ENCODE peak calls at places on chromosomes 7 and 10, in six cellular contexts. One of them, this sample, is unnamed.

GRCh38 chr10:16120563-16120962 is 260.3 kb upstream of the MINDY3 start:
- DNase-seq in HepG2: no peak
- DNase-seq in K562: no peak
- DNase-seq in HCT116: no peak
- DNase-seq in H1: no peak
- DNase-seq in SK-N-SH: no peak
- DNase-seq in this sample: no peak

GRCh38 chr10:90125966-90126600 is 424.7 kb downstream of the KIF20B start:
- DNase-seq in SK-N-SH: no peak
- DNase-seq in HCT116: no peak
- DNase-seq in H1: no peak
- DNase-seq in K562: no peak
- DNase-seq in HepG2: no peak
- DNase-seq in this sample: no peak

GRCh38 chr10:77784856-77785255 is 141.7 kb downstream of the DLG5 start:
- DNase-seq in HepG2: no peak
- DNase-seq in HCT116: no peak
- DNase-seq in K562: no peak
- DNase-seq in SK-N-SH: no peak
- DNase-seq in H1: no peak
- DNase-seq in this sample: peak

GRCh38 chr10:84333864-84334451 is 5.6 kb downstream of the CCSER2 start:
- DNase-seq in SK-N-SH: no peak
- DNase-seq in HepG2: no peak
- DNase-seq in K562: peak
- DNase-seq in H1: no peak
- DNase-seq in HCT116: no peak
- DNase-seq in this sample: no peak

GRCh38 chr7:137026176-137026500 is 157.7 kb downstream of the CHRM2 start:
- DNase-seq in HCT116: no peak
- DNase-seq in SK-N-SH: no peak
- DNase-seq in K562: no peak
- DNase-seq in HepG2: no peak
- DNase-seq in H1: no peak
- DNase-seq in this sample: no peak

GRCh38 chr10:129945941-129946760 is 17.9 kb downstream of the EBF3 start:
- DNase-seq in HepG2: no peak
- DNase-seq in K562: no peak
- DNase-seq in HCT116: no peak
- DNase-seq in SK-N-SH: no peak
- DNase-seq in H1: no peak
- DNase-seq in this sample: no peak

GRCh38 chr7:38863609-38864291 is 45.2 kb downstream of the VPS41 start:
- DNase-seq in H1: no peak
- DNase-seq in HepG2: peak
- DNase-seq in K562: no peak
- DNase-seq in HCT116: peak
- DNase-seq in SK-N-SH: no peak
- DNase-seq in this sample: peak

GRCh38 chr7:152672626-152673025 is 3.3 kb downstream of the XRCC2 start:
- DNase-seq in HepG2: no peak
- DNase-seq in SK-N-SH: no peak
- DNase-seq in HCT116: no peak
- DNase-seq in K562: no peak
- DNase-seq in H1: no peak
- DNase-seq in this sample: no peak

DNA sequence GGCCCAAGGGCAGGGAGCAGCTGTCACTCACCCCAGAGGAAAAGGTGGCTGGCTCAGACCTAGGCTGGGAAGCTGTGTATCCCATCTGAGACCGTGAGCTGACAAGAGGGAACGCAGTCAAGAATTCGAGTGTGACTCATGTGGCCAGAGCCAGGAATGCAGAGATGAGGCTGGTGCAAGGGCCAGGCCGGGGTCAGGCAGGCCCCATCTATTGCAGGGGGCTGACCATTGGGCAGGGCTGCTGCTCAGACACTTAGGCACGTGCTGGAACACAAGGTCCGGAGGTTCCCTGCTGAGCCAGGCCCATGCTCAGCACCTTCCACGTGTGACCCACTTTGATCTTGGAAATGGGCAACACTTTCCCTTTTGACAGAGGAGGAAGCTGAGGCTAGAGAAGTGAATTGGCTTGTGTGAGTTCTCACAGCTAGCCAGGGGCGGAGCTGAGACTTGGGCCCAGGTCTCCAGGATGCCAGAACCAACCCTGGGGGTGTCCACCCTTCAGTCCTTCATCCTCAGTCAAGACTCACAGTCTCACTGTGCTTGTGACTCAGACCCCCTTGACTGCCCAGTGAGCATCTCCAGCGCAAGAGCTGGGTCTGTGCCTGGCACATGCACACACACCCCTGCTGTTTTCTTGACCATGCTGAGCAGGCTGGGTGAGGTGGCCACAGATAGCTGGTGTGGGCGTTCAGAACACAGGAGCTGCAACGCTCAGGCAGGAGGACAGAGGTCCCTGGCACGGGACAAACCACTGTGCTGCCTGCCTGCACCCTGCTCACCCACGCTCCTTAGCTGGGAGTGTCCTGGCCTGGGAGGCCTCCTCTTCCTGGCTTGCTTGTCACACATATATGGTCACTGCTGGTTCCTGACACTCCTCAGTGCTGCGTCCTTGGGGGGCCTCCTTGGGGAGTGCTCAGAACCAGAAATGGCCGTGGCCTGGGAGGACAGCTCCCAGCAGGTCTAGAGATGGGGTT is 47.6 kb upstream of the PPIF start:
- DNase-seq in H1: no peak
- DNase-seq in K562: no peak
- DNase-seq in HepG2: no peak
- DNase-seq in HCT116: no peak
- DNase-seq in SK-N-SH: no peak
- DNase-seq in this sample: no peak
- TF ChIP-seq POLR2AphosphoS5 in H1: no peak
- TF ChIP-seq POLR2AphosphoS5 in K562: no peak
- TF ChIP-seq POLR2AphosphoS5 in HepG2: no peak
- TF ChIP-seq POLR2AphosphoS5 in HCT116: no peak
- TF ChIP-seq POLR2AphosphoS5 in SK-N-SH: no peak
- TF ChIP-seq POLR2AphosphoS5 in this sample: peak

DNA sequence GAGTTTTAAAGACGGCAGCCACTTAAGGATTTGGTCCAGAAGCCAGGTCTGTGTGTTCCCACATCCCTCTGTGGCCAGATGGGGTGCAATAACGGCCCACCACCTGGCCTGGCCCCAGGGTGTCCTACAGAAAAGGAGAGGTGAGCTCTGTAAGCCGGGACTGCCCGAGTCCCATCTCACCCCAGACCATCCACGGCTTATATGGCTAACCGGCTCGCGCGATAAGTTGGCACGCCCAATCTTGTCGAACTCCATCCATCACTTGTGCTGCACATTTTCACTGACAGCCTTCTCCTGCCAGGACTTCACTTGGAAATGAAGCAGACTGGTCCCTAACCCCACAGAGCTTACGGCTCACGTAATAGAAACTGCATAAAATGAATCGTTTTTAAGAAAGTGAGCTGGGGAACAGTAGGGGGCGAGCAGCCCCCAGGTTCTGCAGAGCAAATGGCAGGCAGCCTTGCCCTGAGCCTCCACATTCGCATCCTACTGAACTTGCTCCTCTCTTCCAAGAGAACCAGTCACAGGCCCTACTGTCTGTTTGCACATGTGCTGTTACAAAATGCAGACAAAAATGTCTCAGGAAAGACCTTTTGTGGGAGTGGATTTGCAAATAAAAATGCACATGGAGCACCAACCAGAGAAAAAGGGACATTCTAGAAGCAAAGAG is 98.2 kb downstream of the TNS3 start:
- DNase-seq in HCT116: no peak
- DNase-seq in H1: no peak
- DNase-seq in K562: no peak
- DNase-seq in HepG2: peak
- DNase-seq in SK-N-SH: peak
- DNase-seq in this sample: no peak
- H3K9ac ChIP-seq in HCT116: no peak
- H3K9ac ChIP-seq in H1: no peak
- H3K9ac ChIP-seq in K562: no peak
- H3K9ac ChIP-seq in HepG2: no peak
- H3K9ac ChIP-seq in SK-N-SH: no peak
- H3K9ac ChIP-seq in this sample: no peak

GRCh38 chr10:101558671-101559595 is 29.1 kb downstream of the POLL start:
- DNase-seq in H1: peak
- DNase-seq in HepG2: no peak
- DNase-seq in K562: no peak
- DNase-seq in HCT116: no peak
- DNase-seq in SK-N-SH: peak
- DNase-seq in this sample: no peak
- H3K4me2 ChIP-seq in H1: no peak
- H3K4me2 ChIP-seq in HepG2: no peak
- H3K4me2 ChIP-seq in K562: no peak
- H3K4me2 ChIP-seq in HCT116: peak
- H3K4me2 ChIP-seq in SK-N-SH: no peak
- H3K4me2 ChIP-seq in this sample: no peak

GRCh38 chr10:110802551-110803238 is 69.0 kb upstream of the PDCD4 start:
- DNase-seq in K562: no peak
- DNase-seq in SK-N-SH: no peak
- DNase-seq in HCT116: no peak
- DNase-seq in H1: no peak
- DNase-seq in HepG2: peak
- DNase-seq in this sample: peak
- TF ChIP-seq POLR2AphosphoS5 in K562: no peak
- TF ChIP-seq POLR2AphosphoS5 in SK-N-SH: no peak
- TF ChIP-seq POLR2AphosphoS5 in HCT116: no peak
- TF ChIP-seq POLR2AphosphoS5 in H1: no peak
- TF ChIP-seq POLR2AphosphoS5 in HepG2: no peak
- TF ChIP-seq POLR2AphosphoS5 in this sample: no peak

GRCh38 chr10:30437039-30437781 is 3.2 kb downstream of the MAP3K8 start:
- DNase-seq in HepG2: no peak
- DNase-seq in SK-N-SH: no peak
- DNase-seq in H1: no peak
- DNase-seq in HCT116: no peak
- DNase-seq in K562: peak
- DNase-seq in this sample: peak
- H3K9ac ChIP-seq in HepG2: peak
- H3K9ac ChIP-seq in SK-N-SH: peak
- H3K9ac ChIP-seq in H1: peak
- H3K9ac ChIP-seq in HCT116: no peak
- H3K9ac ChIP-seq in K562: peak
- H3K9ac ChIP-seq in this sample: no peak

GRCh38 chr7:150976529-150977381 is 1.4 kb downstream of the KCNH2 start:
- DNase-seq in H1: no peak
- DNase-seq in HCT116: no peak
- DNase-seq in K562: peak
- DNase-seq in HepG2: no peak
- DNase-seq in SK-N-SH: peak
- DNase-seq in this sample: no peak
- H3K4me2 ChIP-seq in H1: peak
- H3K4me2 ChIP-seq in HCT116: peak
- H3K4me2 ChIP-seq in K562: peak
- H3K4me2 ChIP-seq in HepG2: no peak
- H3K4me2 ChIP-seq in SK-N-SH: peak
- H3K4me2 ChIP-seq in this sample: no peak

This sample was measured in endothelial cell of umbilical vein.